ENCODE peak calls at places on chromosomes 5 and 9, in nine cellular contexts. M is astrocyte, D is tibial artery, J is HL-60, X is SK-N-SH, R is HepG2, H is uterus, F is breast epithelium, A is upper lobe of right lung. K is an unnamed sample.

GRCh38 chr5:16192311-16192710 is 12.7 kb upstream of the MARCHF11 start:
- DNase-seq in M (no peak), F (no peak), R (no peak), D (no peak), J (no peak), X (no peak), A (no peak), H (no peak), K (no peak)

GRCh38 chr5:113020461-113021273 is 44.1 kb downstream of the DCP2 start:
- DNase-seq in D (no peak), F (no peak), R (peak), J (no peak), A (no peak), H (no peak), M (peak), X (no peak), K (no peak)

GRCh38 chr9:118305371-118305770 is 601.2 kb downstream of the TLR4 start:
- DNase-seq in M (no peak), J (no peak), D (no peak), F (peak), H (no peak), A (no peak), X (no peak), R (no peak), K (no peak)

GRCh38 chr5:148084269-148084668 is 20.5 kb downstream of the SPINK5 start:
- DNase-seq in A (no peak), H (no peak), R (no peak), X (no peak), M (no peak), J (no peak), F (no peak), D (no peak), K (no peak)

GRCh38 chr9:38526571-38526970 is 93.8 kb downstream of the ANKRD18A start:
- DNase-seq in A (no peak), F (no peak), R (no peak), M (no peak), J (no peak), D (no peak), H (no peak), X (no peak), K (no peak)

GRCh38 chr5:119333421-119333851 is 22.4 kb upstream of the TNFAIP8 start:
- DNase-seq in J (no peak), F (no peak), D (no peak), X (no peak), M (no peak), A (no peak), R (no peak), H (no peak), K (no peak)

GRCh38 chr5:59893436-59894227 is at the start of gene PDE4D:
- DNase-seq in M (peak), D (peak), H (peak), R (no peak), F (peak), A (peak), X (peak), J (peak), K (peak)

GRCh38 chr9:131517761-131518190 is 13.3 kb downstream of the UCK1 start:
- DNase-seq in X (no peak), R (no peak), J (no peak), A (no peak), M (no peak), D (no peak), F (no peak), H (no peak), K (no peak)

GRCh38 chr5:93576994-93577575 is 3.9 kb downstream of the NR2F1-AS1 start:
- DNase-seq in D (no peak), H (peak), X (no peak), R (no peak), A (no peak), M (no peak), F (no peak), J (no peak), K (no peak)

GRCh38 chr5:93574939-93575241 is 6.1 kb downstream of the NR2F1-AS1 start:
- DNase-seq in F (no peak), R (no peak), A (no peak), M (no peak), D (no peak), H (no peak), J (no peak), X (no peak), K (no peak)

GRCh38 chr5:93574041-93574938 is 6.7 kb downstream of the NR2F1-AS1 start:
- DNase-seq in F (no peak), R (no peak), M (no peak), X (no peak), A (no peak), D (no peak), H (peak), J (no peak), K (no peak)

GRCh38 chr5:93575466-93575865 is 5.6 kb downstream of the NR2F1-AS1 start:
- DNase-seq in F (no peak), R (no peak), M (no peak), J (no peak), H (no peak), X (no peak), A (no peak), D (no peak), K (no peak)

GRCh38 chr5:93576015-93576414 is 5.0 kb downstream of the NR2F1-AS1 start:
- DNase-seq in D (no peak), J (no peak), H (no peak), A (no peak), R (no peak), F (no peak), X (no peak), M (no peak), K (no peak)
- H3K27ac ChIP-seq in D (no peak), J (no peak), H (no peak), A (no peak), R (no peak), F (no peak), X (no peak), M (no peak), K (no peak)

GRCh38 chr5:34658023-34658422 is 1.9 kb downstream of the RAI14 start:
- DNase-seq in D (no peak), A (no peak), J (no peak), R (peak), X (peak), M (peak), F (no peak), H (no peak), K (peak)
- TF ChIP-seq CTCF in D (no peak), A (no peak), J (no peak), R (no peak), X (peak), M (peak), F (no peak), H (no peak), K (no peak)

GRCh38 chr5:56460681-56461191 is 227.6 kb upstream of the ANKRD55 start:
- DNase-seq in J (no peak), R (peak), X (peak), H (no peak), A (no peak), M (no peak), F (no peak), D (no peak), K (no peak)
- H3K4me3 ChIP-seq in J (no peak), R (no peak), X (no peak), H (no peak), A (no peak), M (no peak), F (no peak), D (no peak), K (no peak)

DNA sequence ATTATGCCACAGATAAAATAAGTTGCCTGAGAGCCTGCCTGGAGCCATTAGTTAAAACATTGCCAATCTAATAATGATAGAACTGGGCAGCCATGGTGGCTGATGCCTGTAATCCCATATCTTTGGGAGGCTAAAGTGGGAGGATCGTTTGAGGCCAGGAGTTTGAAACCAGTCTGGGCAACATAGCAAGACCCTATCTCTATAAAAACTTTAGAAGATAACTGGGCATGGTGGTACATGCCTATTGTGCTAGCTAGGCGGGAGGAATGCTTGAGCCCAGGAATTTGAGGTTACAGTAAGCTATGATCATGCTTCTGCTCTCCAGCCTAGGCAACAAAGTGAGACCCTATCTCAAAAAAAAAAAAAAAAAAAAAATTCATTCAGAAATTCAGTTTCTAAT is 52.6 kb downstream of the RAI14 start:
- DNase-seq in D (no peak), H (no peak), M (peak), F (no peak), A (no peak), J (no peak), X (no peak), R (no peak), K (no peak)
- H3K27ac ChIP-seq in D (peak), H (peak), M (peak), F (no peak), A (no peak), J (no peak), X (no peak), R (no peak), K (no peak)

DNA sequence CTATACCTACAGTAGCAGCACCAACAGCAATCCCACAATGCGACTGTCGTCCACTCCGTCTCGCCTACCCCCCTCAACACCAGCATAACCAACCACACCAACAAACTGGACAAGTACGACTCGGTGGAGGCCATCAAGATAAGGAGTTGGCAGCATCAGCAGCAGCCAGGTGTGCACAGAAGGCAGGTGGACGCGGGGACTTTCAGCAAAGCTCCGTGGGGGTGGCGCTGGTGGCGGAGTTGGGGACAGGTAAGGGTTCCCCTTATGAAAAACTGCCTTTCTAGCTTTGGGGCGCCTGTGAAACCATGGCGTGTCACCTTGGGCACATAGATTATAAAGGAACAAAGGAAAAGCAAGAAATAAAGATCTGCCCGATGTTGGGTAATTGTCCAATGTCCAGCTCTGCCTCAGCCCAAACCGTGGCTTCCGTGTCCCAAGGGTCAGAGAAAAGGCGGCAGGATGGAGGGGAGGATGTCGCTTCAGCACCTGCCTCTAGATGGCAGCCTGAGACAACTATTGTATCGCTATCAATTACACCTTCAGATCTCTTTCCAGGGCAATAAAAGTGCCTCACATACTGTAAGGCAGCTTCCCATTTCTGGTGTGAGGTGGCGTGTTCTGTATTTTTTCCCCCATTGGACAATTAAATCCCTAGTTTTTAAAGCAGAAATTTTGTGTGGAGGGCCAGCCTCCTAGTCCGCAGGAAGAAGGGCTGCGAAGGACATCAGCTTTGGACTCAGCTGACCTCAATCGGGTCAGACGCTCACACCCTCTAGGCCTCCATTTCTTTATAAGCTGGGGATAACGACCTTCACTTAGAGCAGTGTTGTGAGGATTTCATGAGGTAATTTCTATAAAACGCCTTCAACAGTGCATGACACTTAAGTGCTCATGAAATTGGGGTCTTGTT is 58.8 kb downstream of the MTRR start:
- DNase-seq in H (no peak), A (no peak), J (peak), F (no peak), X (peak), M (peak), R (peak), D (no peak), K (peak)
- TF ChIP-seq CTCF in H (peak), A (peak), J (peak), F (peak), X (peak), M (peak), R (peak), D (peak), K (peak)

GRCh38 chr5:174531782-174532191 is 192.6 kb upstream of the MSX2 start:
- DNase-seq in X (no peak), A (no peak), D (no peak), M (peak), R (no peak), J (peak), H (no peak), F (no peak), K (peak)
- H3K4me3 ChIP-seq in X (no peak), A (no peak), D (no peak), M (no peak), R (no peak), J (no peak), H (no peak), F (no peak), K (no peak)

GRCh38 chr5:52988335-52989024 is 672 bp upstream of the ITGA2 start:
- DNase-seq in X (peak), D (no peak), A (no peak), M (no peak), J (no peak), F (no peak), H (no peak), R (no peak), K (no peak)

GRCh38 chr5:52989025-52989780 is at the start of gene ITGA2:
- DNase-seq in A (peak), X (peak), H (peak), J (no peak), M (no peak), D (peak), F (peak), R (peak), K (peak)

GRCh38 chr5:52989781-52990530 is 804 bp downstream of the ITGA2 start:
- DNase-seq in H (peak), A (peak), X (peak), D (peak), J (no peak), M (no peak), R (no peak), F (peak), K (peak)

GRCh38 chr5:52985306-52985705 is 3.8 kb upstream of the ITGA2 start:
- DNase-seq in F (no peak), R (no peak), M (no peak), A (no peak), X (no peak), H (no peak), D (no peak), J (no peak), K (no peak)

DNA sequence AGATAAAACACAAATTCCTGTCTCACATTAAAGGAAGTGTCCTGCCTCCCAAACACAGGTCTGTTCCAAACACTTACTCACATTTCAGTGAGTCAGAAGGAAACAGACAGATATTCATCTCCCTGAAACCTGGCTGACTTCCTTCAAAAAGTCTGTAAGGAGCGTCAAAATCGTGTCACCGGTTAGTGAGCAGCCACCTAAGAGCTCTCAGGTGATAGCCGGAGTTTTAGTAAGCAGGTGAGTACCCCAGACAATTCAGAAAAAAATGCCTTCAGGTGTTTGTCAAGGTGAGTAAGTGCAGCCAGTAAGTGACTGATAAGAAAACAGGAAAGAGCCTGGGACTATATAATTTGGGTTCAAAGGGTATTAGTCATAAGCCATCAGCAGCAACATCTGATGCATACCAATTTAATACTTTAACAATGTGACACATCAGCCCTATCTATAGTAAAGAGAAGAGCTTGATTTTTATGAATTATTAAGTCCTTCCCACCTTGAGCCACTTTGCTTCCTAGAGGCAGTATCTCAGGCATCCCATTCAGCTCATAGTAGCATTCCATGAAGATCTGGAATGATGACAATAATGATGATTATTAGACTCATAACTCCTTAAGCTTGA is 1.3 kb upstream of the ITGA2 start:
- DNase-seq in X (no peak), M (peak), R (peak), F (peak), J (no peak), A (no peak), H (no peak), D (no peak), K (no peak)
- H3K27ac ChIP-seq in X (peak), M (peak), R (no peak), F (peak), J (no peak), A (peak), H (no peak), D (no peak), K (no peak)

K was measured in A673.